ENCODE peak calls at places on chromosomes 4 and X, in seven cellular contexts. X is activated naive CD4-positive, alpha-beta T cell treated with anti-CD3 and anti-CD28 coated beads for 36 hours; Q is HCEC 1CT; T is sciatic nerve; O is left cardiac atrium; I is AG04450; J is GM04504. S is an unnamed sample.

GRCh38 chr4:74032064-74032463 is 6.4 kb downstream of the CXCL3 start:
- DNase-seq in X (no peak), Q (peak; percentile 27), T (no peak), O (no peak), I (no peak), J (no peak), S (no peak)

GRCh38 chr4:10462876-10463275 is 5.7 kb upstream of the ZNF518B start:
- DNase-seq in X (no peak), Q (no peak), T (no peak), O (no peak), I (no peak), J (no peak), S (no peak)

GRCh38 chrX:80876877-80877276 is 67.2 kb upstream of the BRWD3 start:
- DNase-seq in X (no peak), Q (peak; percentile 1), T (no peak), O (no peak), I (no peak), J (peak; percentile 16), S (no peak)

GRCh38 chr4:74320559-74321118 is 12.4 kb downstream of the EPGN start:
- DNase-seq in X (peak; percentile 56), Q (peak; percentile 57), T (no peak), O (no peak), I (peak; percentile 46), J (peak; percentile 18), S (peak; percentile 53)

GRCh38 chr4:84578540-84579409 is 4.2 kb upstream of the CDS1 start:
- DNase-seq in X (peak; percentile 35), Q (peak; percentile 31), T (no peak), O (no peak), I (peak; percentile 3), J (no peak), S (peak; percentile 61)

GRCh38 chr4:25172964-25173917 is 13.0 kb upstream of the SEPSECS start:
- DNase-seq in X (no peak), Q (peak; percentile 95), T (no peak), O (peak; percentile 27), I (peak; percentile 96), J (peak; percentile 96), S (no peak)

GRCh38 chrX:103187953-103188475 is 26.9 kb upstream of the BEX4 start:
- DNase-seq in X (no peak), Q (peak; percentile 1), T (no peak), O (no peak), I (no peak), J (no peak), S (no peak)

GRCh38 chr4:26884486-26884988 is 23.9 kb downstream of the STIM2 start:
- DNase-seq in X (no peak), Q (no peak), T (no peak), O (no peak), I (no peak), J (no peak), S (no peak)

GRCh38 chr4:39855909-39856512 is 121.7 kb downstream of the PDS5A start:
- DNase-seq in X (no peak), Q (peak; percentile 33), T (no peak), O (no peak), I (no peak), J (no peak), S (no peak)

GRCh38 chr4:75940692-75941253 is at the start of gene NAAA:
- DNase-seq in X (peak; percentile 85), Q (peak; percentile 37), T (peak; percentile 90), O (peak; percentile 78), I (no peak), J (peak; percentile 31), S (peak; percentile 89)

GRCh38 chr4:27154706-27155105 is 294.1 kb downstream of the STIM2 start:
- DNase-seq in X (no peak), Q (no peak), T (no peak), O (no peak), I (no peak), J (no peak), S (no peak)

GRCh38 chrX:124421898-124422622 is 75.7 kb downstream of the SH2D1A start:
- DNase-seq in X (no peak), Q (no peak), T (no peak), O (no peak), I (no peak), J (no peak), S (no peak)

GRCh38 chr4:92339671-92340070 is 35.9 kb downstream of the GRID2 start:
- DNase-seq in X (no peak), Q (no peak), T (no peak), O (no peak), I (no peak), J (no peak), S (no peak)

GRCh38 chr4:93791570-93792195 is 36.9 kb upstream of the ATOH1 start:
- DNase-seq in X (peak; percentile 60), Q (peak; percentile 5), T (peak; percentile 71), O (peak; percentile 35), I (peak; percentile 11), J (peak; percentile 14), S (peak; percentile 39)

GRCh38 chr4:70000713-70001112 is 4.9 kb downstream of the STATH start:
- DNase-seq in X (no peak), Q (no peak), T (no peak), O (no peak), I (no peak), J (no peak), S (no peak)

GRCh38 chr4:152118108-152118507 is 357.3 kb upstream of the GATB start:
- DNase-seq in X (no peak), Q (no peak), T (no peak), O (no peak), I (no peak), J (no peak), S (no peak)

GRCh38 chr4:5812506-5813229 is 80.2 kb downstream of the CRMP1 start:
- DNase-seq in X (peak; percentile 31), Q (peak; percentile 61), T (peak; percentile 38), O (no peak), I (peak; percentile 42), J (peak; percentile 50), S (peak; percentile 13)

GRCh38 chrX:34866636-34867035 is 76.0 kb upstream of the FAM47B start:
- DNase-seq in X (no peak), Q (peak; percentile 26), T (no peak), O (no peak), I (no peak), J (no peak), S (no peak)

GRCh38 chr4:11503166-11503565 is 74.5 kb upstream of the HS3ST1 start:
- DNase-seq in X (no peak), Q (no peak), T (no peak), O (peak; percentile 58), I (no peak), J (no peak), S (peak; percentile 13)

GRCh38 chr4:54378461-54378860 is 149.4 kb downstream of the PDGFRA start:
- DNase-seq in X (no peak), Q (no peak), T (no peak), O (no peak), I (no peak), J (no peak), S (no peak)

GRCh38 chrX:101550825-101551767 is 749 bp downstream of the ARMCX1 start:
- DNase-seq in X (no peak), Q (peak; percentile 22), T (peak; percentile 83), O (peak; percentile 69), I (no peak), J (peak; percentile 17), S (peak; percentile 65)